ENCODE peak calls at places on chromosomes 11 and 22, in five cellular contexts. One of them, this sample, is unnamed.

GRCh38 chr11:78192911-78193341 is 4.2 kb downstream of the USP35 start:
- DNase-seq in K562: no peak
- DNase-seq in HCT116: no peak
- DNase-seq in HepG2: no peak
- DNase-seq in H1: no peak
- DNase-seq in this sample: no peak

GRCh38 chr22:38872831-38873248 is 824 bp upstream of the CBX6 start:
- DNase-seq in H1: no peak
- DNase-seq in HCT116: no peak
- DNase-seq in HepG2: no peak
- DNase-seq in K562: peak; percentile 64
- DNase-seq in this sample: no peak

GRCh38 chr11:76578655-76579046 is 91.9 kb downstream of the LRRC32 start:
- DNase-seq in H1: no peak
- DNase-seq in K562: no peak
- DNase-seq in HCT116: no peak
- DNase-seq in HepG2: no peak
- DNase-seq in this sample: no peak

GRCh38 chr11:10878408-10879214 is 20.8 kb upstream of the ZBED5 start:
- DNase-seq in HepG2: peak; percentile 58
- DNase-seq in H1: no peak
- DNase-seq in HCT116: peak; percentile 61
- DNase-seq in K562: peak; percentile 48
- DNase-seq in this sample: peak; percentile 27

GRCh38 chr11:123302751-123303195 is 107.7 kb upstream of the CLMP start:
- DNase-seq in HepG2: no peak
- DNase-seq in K562: no peak
- DNase-seq in H1: no peak
- DNase-seq in HCT116: no peak
- DNase-seq in this sample: no peak

GRCh38 chr11:2787816-2788750 is 88.3 kb upstream of the KCNQ1OT1 start:
- DNase-seq in HCT116: no peak
- DNase-seq in K562: no peak
- DNase-seq in HepG2: peak; percentile 61
- DNase-seq in H1: no peak
- DNase-seq in this sample: no peak

GRCh38 chr11:17414317-17414737 is 25.9 kb upstream of the KCNJ11 start:
- DNase-seq in H1: no peak
- DNase-seq in K562: no peak
- DNase-seq in HepG2: no peak
- DNase-seq in HCT116: no peak
- DNase-seq in this sample: no peak

GRCh38 chr11:128940603-128941002 is 2.1 kb downstream of the TP53AIP1 start:
- DNase-seq in HepG2: no peak
- DNase-seq in H1: no peak
- DNase-seq in K562: no peak
- DNase-seq in HCT116: no peak
- DNase-seq in this sample: no peak

GRCh38 chr11:95891423-95892177 is 32.3 kb downstream of the MTMR2 start:
- DNase-seq in H1: no peak
- DNase-seq in HCT116: no peak
- DNase-seq in K562: no peak
- DNase-seq in HepG2: no peak
- DNase-seq in this sample: no peak

GRCh38 chr22:23061471-23062280 is 8.6 kb upstream of the GNAZ start:
- DNase-seq in K562: no peak
- DNase-seq in H1: no peak
- DNase-seq in HCT116: no peak
- DNase-seq in HepG2: no peak
- DNase-seq in this sample: no peak

GRCh38 chr11:7657306-7658025 is 15.8 kb downstream of the CYB5R2 start:
- DNase-seq in HepG2: peak; percentile 67
- DNase-seq in K562: peak; percentile 58
- DNase-seq in H1: no peak
- DNase-seq in HCT116: peak; percentile 28
- DNase-seq in this sample: peak; percentile 70

GRCh38 chr11:111417766-111418435 is 38.8 kb upstream of the POU2AF1 start:
- DNase-seq in K562: no peak
- DNase-seq in H1: no peak
- DNase-seq in HCT116: no peak
- DNase-seq in HepG2: no peak
- DNase-seq in this sample: no peak

GRCh38 chr11:72229925-72230763 is 5.6 kb downstream of the INPPL1 start:
- DNase-seq in H1: no peak
- DNase-seq in HepG2: no peak
- DNase-seq in K562: no peak
- DNase-seq in HCT116: no peak
- DNase-seq in this sample: no peak

GRCh38 chr22:48979482-48979881 is 848.2 kb downstream of the BRD1 start:
- DNase-seq in H1: no peak
- DNase-seq in HepG2: peak; percentile 18
- DNase-seq in K562: peak; percentile 9
- DNase-seq in HCT116: peak; percentile 26
- DNase-seq in this sample: peak; percentile 55

DNA sequence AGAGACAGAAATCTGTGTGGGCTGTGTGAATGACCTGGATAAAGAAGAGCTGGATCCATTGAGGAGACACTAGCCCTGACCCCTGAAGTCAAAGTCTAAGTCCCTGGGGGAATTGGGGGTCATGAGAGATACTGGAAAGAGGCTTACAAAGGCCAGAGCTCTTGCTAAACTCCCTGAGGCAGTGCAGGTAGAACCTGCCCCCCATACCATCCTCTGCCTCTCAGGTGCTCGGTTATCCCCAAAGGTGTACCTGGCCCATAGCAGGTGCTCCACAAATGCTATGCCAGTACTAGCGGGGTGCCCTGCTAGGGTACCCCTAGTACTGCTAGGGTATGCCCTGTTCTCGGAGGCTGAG is 19.1 kb upstream of the SCARF2 start:
- DNase-seq in HCT116: no peak
- DNase-seq in K562: no peak
- DNase-seq in H1: no peak
- DNase-seq in HepG2: no peak
- DNase-seq in this sample: no peak
- TF ChIP-seq ZNF274 in HCT116: no peak
- TF ChIP-seq ZNF274 in K562: no peak
- TF ChIP-seq ZNF274 in H1: no peak
- TF ChIP-seq ZNF274 in HepG2: no peak
- TF ChIP-seq ZNF274 in this sample: no peak

GRCh38 chr22:20241579-20242392 is 26.3 kb downstream of the RTN4R start:
- DNase-seq in HepG2: no peak
- DNase-seq in HCT116: no peak
- DNase-seq in K562: no peak
- DNase-seq in H1: no peak
- DNase-seq in this sample: no peak
- H3K9ac ChIP-seq in HepG2: no peak overlapping the region
- H3K9ac ChIP-seq in HCT116: no peak overlapping the region
- H3K9ac ChIP-seq in K562: no peak overlapping the region
- H3K9ac ChIP-seq in H1: no peak overlapping the region
- H3K9ac ChIP-seq in this sample: no peak overlapping the region

GRCh38 chr11:66111158-66111557 is 41.1 kb downstream of the PACS1 start:
- DNase-seq in K562: no peak
- DNase-seq in HepG2: no peak
- DNase-seq in H1: no peak
- DNase-seq in HCT116: no peak
- DNase-seq in this sample: no peak
- H3K4me1 ChIP-seq in K562: peaks cover 9% of the 10 kb centered on the region
- H3K4me1 ChIP-seq in HepG2: peaks cover 60% of the 10 kb centered on the region
- H3K4me1 ChIP-seq in H1: peaks cover 7% of the 10 kb centered on the region
- H3K4me1 ChIP-seq in HCT116: peaks cover 31% of the 10 kb centered on the region
- H3K4me1 ChIP-seq in this sample: peaks cover 7% of the 10 kb centered on the region

DNA sequence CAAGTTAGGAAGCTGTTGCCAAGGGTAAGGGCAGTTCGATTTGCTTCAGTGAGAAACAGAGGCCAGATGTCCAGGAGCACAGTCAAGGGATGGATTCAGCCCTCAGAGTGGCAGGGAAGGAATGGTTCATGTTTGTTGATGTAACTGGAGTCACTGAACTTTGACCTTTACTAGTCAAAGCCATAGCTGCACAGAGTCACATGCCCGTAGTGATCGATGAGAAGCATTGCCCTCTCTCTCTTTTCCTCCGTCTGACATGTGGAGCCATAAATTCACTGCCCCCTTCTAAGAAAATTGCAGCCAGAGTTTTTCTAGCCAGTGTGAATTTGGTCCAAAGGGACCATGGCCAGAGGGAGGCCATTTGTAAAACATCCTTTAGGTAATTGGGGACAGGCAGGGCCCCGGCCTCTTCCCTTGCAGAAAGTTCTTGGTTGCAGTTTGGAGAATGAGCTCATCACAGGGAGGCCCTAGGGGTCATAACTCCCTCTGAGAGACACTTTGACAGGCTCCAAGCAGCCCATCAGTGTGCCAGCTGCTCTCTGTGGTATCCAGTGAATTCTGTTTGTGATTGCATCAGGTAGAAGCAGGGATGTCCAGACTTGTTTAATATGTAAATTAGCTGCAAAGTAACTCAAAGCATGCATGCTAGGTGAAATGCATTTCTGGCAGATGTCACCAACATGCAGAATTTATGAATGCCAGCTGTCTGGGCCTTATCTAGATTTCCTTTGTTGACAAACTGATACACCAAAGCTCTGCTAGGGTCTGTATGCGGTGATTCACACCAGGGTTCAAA is 123.9 kb upstream of the MTNR1B start:
- DNase-seq in HCT116: no peak
- DNase-seq in K562: no peak
- DNase-seq in H1: no peak
- DNase-seq in HepG2: peak; percentile 6
- DNase-seq in this sample: no peak
- TF ChIP-seq ZNF274 in HCT116: no peak
- TF ChIP-seq ZNF274 in K562: no peak
- TF ChIP-seq ZNF274 in H1: no peak
- TF ChIP-seq ZNF274 in HepG2: no peak
- TF ChIP-seq ZNF274 in this sample: no peak

DNA sequence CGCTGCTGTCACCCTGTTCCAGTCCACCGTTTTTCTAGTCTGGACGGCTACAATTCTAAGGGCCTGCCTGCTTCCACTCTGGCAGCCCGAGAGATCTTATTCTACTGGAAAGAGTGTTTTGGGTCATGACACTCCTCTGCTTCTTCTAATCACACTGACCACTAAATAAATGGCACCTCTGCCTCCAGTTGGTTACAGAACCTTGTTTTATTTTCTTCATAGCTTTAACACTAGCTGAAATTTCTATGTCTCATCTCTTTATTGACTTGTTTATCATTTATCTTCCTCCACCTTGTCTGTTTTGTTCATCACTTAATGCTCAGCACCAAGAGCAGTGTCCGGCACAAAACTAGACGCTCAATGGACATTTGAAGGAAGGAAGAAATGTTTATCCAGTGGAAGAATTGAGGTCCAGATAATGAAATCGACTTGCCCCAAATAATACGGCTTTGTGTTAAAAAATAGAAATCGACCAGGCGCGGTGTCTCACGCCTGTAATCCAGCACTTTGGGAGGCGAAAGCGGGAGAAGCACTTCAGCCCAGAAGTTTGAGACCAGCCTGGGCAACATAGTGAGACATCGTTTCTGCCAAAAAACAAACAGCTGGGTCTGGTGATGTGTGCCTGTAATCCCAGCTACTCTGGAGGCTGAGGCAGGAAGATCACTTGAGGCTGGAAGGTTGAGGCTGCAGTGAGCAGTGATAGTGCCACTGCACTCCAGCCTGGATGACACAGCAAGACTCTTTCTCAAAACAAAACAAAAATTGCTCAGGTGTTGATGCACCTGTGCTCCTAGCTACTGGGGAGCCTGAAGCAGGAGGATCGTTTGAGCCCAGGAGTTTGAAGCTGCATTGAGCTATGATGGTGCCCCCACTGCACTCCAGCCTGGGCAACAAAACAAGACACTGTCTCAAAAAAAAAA is 693 bp upstream of the PRR14L start:
- DNase-seq in HepG2: no peak
- DNase-seq in H1: no peak
- DNase-seq in K562: no peak
- DNase-seq in HCT116: no peak
- DNase-seq in this sample: no peak
- H3K9ac ChIP-seq in HepG2: peak overlapping the region; percentile 98
- H3K9ac ChIP-seq in H1: no peak overlapping the region
- H3K9ac ChIP-seq in K562: peak overlapping the region; percentile 92
- H3K9ac ChIP-seq in HCT116: peak overlapping the region; percentile 99
- H3K9ac ChIP-seq in this sample: peak overlapping the region; percentile 64